ENCODE peak calls at places on chromosomes 12 and 14, in six cellular contexts. S is GM23248, X is suprapubic skin, V is mesendoderm, H is Caco-2, D is Karpas-422. W is an unnamed sample. For H3K4me1, the result is how much of the 10 kb centered on the place peaks cover.

GRCh38 chr14:101130861-101131260 is 227.3 kb upstream of the RTL1 start:
- DNase-seq in S (no peak), X (peak), V (no peak), H (no peak), D (no peak), W (no peak)

GRCh38 chr14:89635615-89636014 is 218.6 kb upstream of the FOXN3 start:
- DNase-seq in S (no peak), X (no peak), V (no peak), H (no peak), D (no peak), W (peak)

GRCh38 chr12:127113945-127114344 is 1153.0 kb upstream of the TMEM132C start:
- DNase-seq in S (no peak), X (no peak), V (no peak), H (no peak), D (no peak), W (no peak)

GRCh38 chr12:21697829-21698630 is 40.4 kb upstream of the LDHB start:
- DNase-seq in S (peak), X (no peak), V (peak), H (peak), D (peak), W (no peak)

GRCh38 chr14:93317836-93318807 is 14.7 kb downstream of the BTBD7 start:
- DNase-seq in S (peak), X (no peak), V (peak), H (no peak), D (no peak), W (no peak)

GRCh38 chr14:65164068-65164824 is 61.9 kb upstream of the MAX start:
- DNase-seq in S (peak), X (no peak), V (peak), H (peak), D (peak), W (peak)

GRCh38 chr14:87067061-87067460 is 925.9 kb downstream of the GALC start:
- DNase-seq in S (no peak), X (no peak), V (peak), H (no peak), D (peak), W (no peak)

GRCh38 chr12:86744547-86745212 is 488.5 kb upstream of the MGAT4C start:
- DNase-seq in S (no peak), X (no peak), V (no peak), H (no peak), D (no peak), W (no peak)

GRCh38 chr12:78951746-78952532 is 87.4 kb downstream of the SYT1 start:
- DNase-seq in S (no peak), X (no peak), V (no peak), H (no peak), D (no peak), W (no peak)

GRCh38 chr12:14959126-14959440 is 2.3 kb downstream of the ARHGDIB start:
- DNase-seq in S (no peak), X (no peak), V (no peak), H (no peak), D (no peak), W (no peak)

GRCh38 chr12:14960548-14961465 is 594 bp downstream of the ARHGDIB start:
- DNase-seq in S (peak), X (no peak), V (no peak), H (no peak), D (peak), W (no peak)

GRCh38 chr12:14958361-14959125 is 2.9 kb downstream of the ARHGDIB start:
- DNase-seq in S (no peak), X (no peak), V (no peak), H (no peak), D (no peak), W (no peak)

GRCh38 chr12:14959463-14959862 is 1.9 kb downstream of the ARHGDIB start:
- DNase-seq in S (no peak), X (no peak), V (no peak), H (no peak), D (peak), W (no peak)

DNA sequence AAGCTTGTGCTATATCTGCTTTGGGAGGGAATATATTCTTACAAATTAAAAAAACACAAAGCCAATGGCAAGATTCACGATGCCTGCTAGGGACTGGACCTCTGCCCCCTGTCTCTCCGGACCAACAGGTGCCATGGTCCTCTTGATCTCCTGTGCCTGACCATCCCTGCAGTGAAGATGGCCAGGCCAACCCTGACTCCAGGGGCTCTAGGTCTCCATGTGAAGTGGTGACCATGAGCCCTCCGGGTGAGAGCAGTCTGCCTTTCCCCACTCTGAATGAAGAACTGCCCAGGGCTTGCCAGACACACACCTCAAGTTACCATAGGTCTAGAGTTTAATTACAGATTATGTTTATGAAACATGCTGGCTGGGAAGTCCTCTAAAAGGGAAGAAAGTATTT is 1.5 kb downstream of the ARHGDIB start:
- DNase-seq in S (no peak), X (no peak), V (no peak), H (no peak), D (no peak), W (no peak)
- H3K4me1 ChIP-seq in S (under half), X (half or more), V (under half), H (under half), D (half or more), W (under half)

GRCh38 chr14:103330536-103330935 is 3.5 kb upstream of the EIF5 start:
- DNase-seq in S (no peak), X (no peak), V (no peak), H (no peak), D (peak), W (no peak)
- H3K4me3 ChIP-seq in S (no peak), X (no peak), V (no peak), H (no peak), D (peak), W (no peak)

GRCh38 chr12:124567673-124568373 is 411 bp upstream of the NCOR2 start:
- DNase-seq in S (peak), X (peak), V (peak), H (peak), D (peak), W (peak)

GRCh38 chr12:124566181-124567034 is 1.0 kb downstream of the NCOR2 start:
- DNase-seq in S (peak), X (peak), V (peak), H (peak), D (peak), W (peak)

GRCh38 chr12:124568431-124569374 is 1.3 kb upstream of the NCOR2 start:
- DNase-seq in S (peak), X (no peak), V (peak), H (peak), D (peak), W (peak)

GRCh38 chr12:124565656-124566180 is 1.7 kb downstream of the NCOR2 start:
- DNase-seq in S (peak), X (no peak), V (peak), H (no peak), D (no peak), W (no peak)

DNA sequence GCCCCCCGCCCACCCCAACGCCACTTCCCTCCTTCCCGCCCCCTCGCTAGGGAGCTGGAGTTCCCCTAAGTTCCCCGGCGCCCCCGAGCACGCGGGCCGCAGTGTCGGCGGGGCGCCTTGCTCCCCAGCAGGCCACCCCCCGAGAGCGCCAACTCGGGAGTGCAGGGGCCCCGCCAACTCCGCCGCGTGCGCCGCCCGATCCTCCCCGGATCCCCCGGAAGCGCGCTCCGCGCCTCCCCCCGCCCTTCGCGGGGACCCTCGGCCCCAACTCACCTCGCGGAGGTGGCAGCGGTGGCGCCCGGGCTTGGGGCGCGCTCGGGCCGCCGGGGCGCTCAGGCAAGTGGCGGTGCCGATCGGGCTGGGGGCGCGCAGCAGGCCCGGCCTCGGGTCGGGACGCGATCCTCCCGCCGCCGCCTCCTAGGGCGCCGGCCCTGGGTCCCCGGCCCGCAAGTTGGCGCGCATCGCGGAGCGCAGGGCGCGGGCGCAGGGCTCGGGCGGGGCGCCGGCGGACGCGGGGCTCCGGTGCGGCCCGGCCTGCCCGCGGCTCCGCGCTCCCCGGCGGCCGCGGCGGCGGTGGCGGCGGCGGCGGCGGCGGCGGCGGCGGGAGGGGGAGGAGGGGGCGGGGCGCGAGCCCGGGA is at the start of gene NCOR2:
- DNase-seq in S (peak), X (no peak), V (peak), H (peak), D (peak), W (no peak)
- H3K4me1 ChIP-seq in S (under half), X (half or more), V (under half), H (under half), D (half or more), W (under half)

GRCh38 chr12:71892059-71892458 is 46.6 kb upstream of the TPH2 start:
- DNase-seq in S (no peak), X (no peak), V (no peak), H (no peak), D (no peak), W (no peak)

GRCh38 chr12:71900091-71900490 is 38.6 kb upstream of the TPH2 start:
- DNase-seq in S (peak), X (no peak), V (peak), H (no peak), D (no peak), W (no peak)

GRCh38 chr12:71890475-71890874 is 48.2 kb upstream of the TPH2 start:
- DNase-seq in S (no peak), X (no peak), V (no peak), H (no peak), D (no peak), W (no peak)

DNA sequence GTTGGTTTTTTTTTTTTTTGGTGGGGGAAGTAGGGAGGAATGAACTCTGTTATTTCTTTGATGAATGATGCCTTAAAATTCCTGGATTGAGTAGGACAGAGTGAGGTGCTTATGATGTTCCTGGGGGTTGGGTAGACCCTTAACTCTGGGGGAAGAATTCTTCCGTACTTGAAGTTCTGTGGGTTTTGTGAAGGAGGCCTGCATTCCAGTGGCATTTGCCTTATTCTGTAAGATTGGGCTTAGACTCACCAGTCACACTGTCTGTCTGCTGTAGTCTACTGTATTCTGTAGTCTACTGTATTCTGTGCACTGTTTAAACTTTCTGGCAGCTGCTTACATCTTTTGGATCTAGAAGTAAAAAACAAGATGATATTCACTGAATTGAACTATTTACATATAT is 42.5 kb upstream of the TPH2 start:
- DNase-seq in S (no peak), X (no peak), V (no peak), H (no peak), D (no peak), W (no peak)
- H3K4me3 ChIP-seq in S (no peak), X (no peak), V (no peak), H (no peak), D (no peak), W (no peak)

GRCh38 chr12:810635-811415 is 58.4 kb downstream of the WNK1 start:
- DNase-seq in S (peak), X (no peak), V (no peak), H (no peak), D (no peak), W (no peak)
- H3K4me1 ChIP-seq in S (under half), X (under half), V (under half), H (under half), D (half or more), W (under half)

GRCh38 chr12:50925920-50926319 is 26.4 kb upstream of the HIGD1C start:
- DNase-seq in S (no peak), X (no peak), V (no peak), H (no peak), D (no peak), W (no peak)
- H3K4me3 ChIP-seq in S (no peak), X (peak), V (no peak), H (no peak), D (peak), W (peak)

GRCh38 chr14:54718046-54718445 is 151.1 kb downstream of the SAMD4A start:
- DNase-seq in S (no peak), X (no peak), V (no peak), H (no peak), D (no peak), W (no peak)
- H3K4me1 ChIP-seq in S (under half), X (under half), V (under half), H (under half), D (half or more), W (under half)

GRCh38 chr12:121129705-121130147 is 3.0 kb upstream of the P2RX7 start:
- DNase-seq in S (no peak), X (no peak), V (no peak), H (no peak), D (no peak), W (no peak)
- H3K4me3 ChIP-seq in S (no peak), X (no peak), V (no peak), H (no peak), D (no peak), W (no peak)

GRCh38 chr12:53500119-53500775 is 836 bp upstream of the TARBP2 start:
- DNase-seq in S (peak), X (no peak), V (no peak), H (peak), D (peak), W (no peak)
- H3K4me1 ChIP-seq in S (under half), X (half or more), V (under half), H (under half), D (half or more), W (under half)

W was measured in HAP-1.